ENCODE peak calls at places on chromosome 1, in five cellular contexts. One of them, this sample, is unnamed.

GRCh38 chr1:109193653-109194590 is 19.8 kb upstream of the SARS1 start:
- DNase-seq in astrocyte of the spinal cord: no peak
- DNase-seq in retinal pigment epithelial cell: no peak
- DNase-seq in cardiac fibroblast: no peak
- DNase-seq in lower leg skin: no peak
- DNase-seq in this sample: no peak

GRCh38 chr1:22920734-22921451 is 51.8 kb downstream of the LACTBL1 start:
- DNase-seq in cardiac fibroblast: no peak
- DNase-seq in retinal pigment epithelial cell: no peak
- DNase-seq in astrocyte of the spinal cord: no peak
- DNase-seq in lower leg skin: no peak
- DNase-seq in this sample: no peak

GRCh38 chr1:95232646-95233320 is 1.2 kb upstream of the RWDD3 start:
- DNase-seq in retinal pigment epithelial cell: no peak
- DNase-seq in lower leg skin: no peak
- DNase-seq in astrocyte of the spinal cord: no peak
- DNase-seq in cardiac fibroblast: peak
- DNase-seq in this sample: no peak

GRCh38 chr1:150813028-150813707 is 5.1 kb upstream of the CTSK start:
- DNase-seq in lower leg skin: peak
- DNase-seq in retinal pigment epithelial cell: no peak
- DNase-seq in astrocyte of the spinal cord: peak
- DNase-seq in cardiac fibroblast: peak
- DNase-seq in this sample: no peak

GRCh38 chr1:36093226-36093625 is 4.5 kb downstream of the ADPRS start:
- DNase-seq in lower leg skin: no peak
- DNase-seq in cardiac fibroblast: no peak
- DNase-seq in retinal pigment epithelial cell: no peak
- DNase-seq in astrocyte of the spinal cord: no peak
- DNase-seq in this sample: no peak

GRCh38 chr1:203676455-203676854 is 49.8 kb downstream of the ATP2B4 start:
- DNase-seq in cardiac fibroblast: no peak
- DNase-seq in astrocyte of the spinal cord: no peak
- DNase-seq in retinal pigment epithelial cell: no peak
- DNase-seq in lower leg skin: no peak
- DNase-seq in this sample: no peak

GRCh38 chr1:33860671-33861070 is 3.2 kb upstream of the HMGB4 start:
- DNase-seq in retinal pigment epithelial cell: no peak
- DNase-seq in cardiac fibroblast: no peak
- DNase-seq in astrocyte of the spinal cord: no peak
- DNase-seq in lower leg skin: no peak
- DNase-seq in this sample: no peak

GRCh38 chr1:201295346-201295745 is 12.0 kb downstream of the PKP1 start:
- DNase-seq in astrocyte of the spinal cord: no peak
- DNase-seq in lower leg skin: no peak
- DNase-seq in retinal pigment epithelial cell: no peak
- DNase-seq in cardiac fibroblast: no peak
- DNase-seq in this sample: no peak

GRCh38 chr1:11610629-11611180 is 43.5 kb downstream of the FBXO2 start:
- DNase-seq in cardiac fibroblast: no peak
- DNase-seq in lower leg skin: no peak
- DNase-seq in astrocyte of the spinal cord: no peak
- DNase-seq in retinal pigment epithelial cell: no peak
- DNase-seq in this sample: no peak

GRCh38 chr1:107547363-107548155 is 406.7 kb downstream of the NTNG1 start:
- DNase-seq in lower leg skin: no peak
- DNase-seq in astrocyte of the spinal cord: no peak
- DNase-seq in cardiac fibroblast: no peak
- DNase-seq in retinal pigment epithelial cell: no peak
- DNase-seq in this sample: no peak

GRCh38 chr1:9437931-9438330 is 101.3 kb upstream of the SLC25A33 start:
- DNase-seq in retinal pigment epithelial cell: no peak
- DNase-seq in lower leg skin: peak
- DNase-seq in astrocyte of the spinal cord: peak
- DNase-seq in cardiac fibroblast: peak
- DNase-seq in this sample: no peak

GRCh38 chr1:96364576-96364975 is 357.0 kb upstream of the PTBP2 start:
- DNase-seq in cardiac fibroblast: peak
- DNase-seq in retinal pigment epithelial cell: peak
- DNase-seq in lower leg skin: no peak
- DNase-seq in astrocyte of the spinal cord: peak
- DNase-seq in this sample: no peak

GRCh38 chr1:1183833-1184775 is 10.4 kb downstream of the TTLL10 start:
- DNase-seq in retinal pigment epithelial cell: no peak
- DNase-seq in cardiac fibroblast: no peak
- DNase-seq in lower leg skin: no peak
- DNase-seq in astrocyte of the spinal cord: no peak
- DNase-seq in this sample: no peak

GRCh38 chr1:56509713-56510641 is 69.4 kb downstream of the PLPP3 start:
- DNase-seq in lower leg skin: no peak
- DNase-seq in cardiac fibroblast: no peak
- DNase-seq in astrocyte of the spinal cord: no peak
- DNase-seq in retinal pigment epithelial cell: no peak
- DNase-seq in this sample: no peak

GRCh38 chr1:235946570-235946981 is 79.9 kb upstream of the LYST start:
- DNase-seq in retinal pigment epithelial cell: no peak
- DNase-seq in cardiac fibroblast: peak
- DNase-seq in lower leg skin: no peak
- DNase-seq in astrocyte of the spinal cord: peak
- DNase-seq in this sample: no peak

GRCh38 chr1:41673806-41674205 is 189.3 kb upstream of the EDN2 start:
- DNase-seq in astrocyte of the spinal cord: no peak
- DNase-seq in lower leg skin: peak
- DNase-seq in retinal pigment epithelial cell: no peak
- DNase-seq in cardiac fibroblast: no peak
- DNase-seq in this sample: no peak

GRCh38 chr1:97093742-97094141 is 372.2 kb downstream of the PTBP2 start:
- DNase-seq in astrocyte of the spinal cord: peak
- DNase-seq in cardiac fibroblast: peak
- DNase-seq in retinal pigment epithelial cell: no peak
- DNase-seq in lower leg skin: no peak
- DNase-seq in this sample: no peak

GRCh38 chr1:54403808-54404261 is 2.4 kb downstream of the SSBP3 start:
- DNase-seq in astrocyte of the spinal cord: peak
- DNase-seq in cardiac fibroblast: peak
- DNase-seq in retinal pigment epithelial cell: no peak
- DNase-seq in lower leg skin: no peak
- DNase-seq in this sample: no peak

GRCh38 chr1:222781251-222781650 is 33.6 kb upstream of the DISP1 start:
- DNase-seq in retinal pigment epithelial cell: no peak
- DNase-seq in lower leg skin: no peak
- DNase-seq in astrocyte of the spinal cord: no peak
- DNase-seq in cardiac fibroblast: no peak
- DNase-seq in this sample: no peak

DNA sequence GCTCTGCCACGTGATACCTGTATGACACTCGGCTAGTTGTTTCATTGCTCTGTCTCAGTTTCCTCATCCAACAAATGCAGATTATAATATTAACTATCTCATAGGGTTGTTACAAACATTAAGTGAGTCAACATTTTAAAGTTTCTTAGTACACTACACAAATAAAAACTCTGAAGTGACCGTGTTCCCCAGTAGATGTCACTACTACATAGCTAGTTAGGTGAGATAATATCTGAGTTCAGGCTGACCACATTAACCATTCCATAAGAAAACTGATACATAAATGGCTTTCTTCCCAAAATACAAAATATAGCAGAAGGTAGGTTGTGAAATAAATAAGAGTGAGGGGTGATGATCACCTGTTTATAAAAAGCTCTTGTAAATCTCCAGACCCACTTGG is 214.1 kb downstream of the NUF2 start:
- DNase-seq in lower leg skin: no peak
- DNase-seq in retinal pigment epithelial cell: peak
- DNase-seq in cardiac fibroblast: peak
- DNase-seq in astrocyte of the spinal cord: peak
- DNase-seq in this sample: no peak
- TF ChIP-seq CTCF in lower leg skin: no peak
- TF ChIP-seq CTCF in retinal pigment epithelial cell: peak
- TF ChIP-seq CTCF in cardiac fibroblast: peak
- TF ChIP-seq CTCF in astrocyte of the spinal cord: peak
- TF ChIP-seq CTCF in this sample: peak

GRCh38 chr1:57729181-57729580 is 305.3 kb upstream of the DAB1 start:
- DNase-seq in cardiac fibroblast: no peak
- DNase-seq in retinal pigment epithelial cell: no peak
- DNase-seq in astrocyte of the spinal cord: no peak
- DNase-seq in lower leg skin: no peak
- DNase-seq in this sample: no peak
- H3K4me3 ChIP-seq in cardiac fibroblast: no peak
- H3K4me3 ChIP-seq in retinal pigment epithelial cell: no peak
- H3K4me3 ChIP-seq in astrocyte of the spinal cord: no peak
- H3K4me3 ChIP-seq in lower leg skin: no peak
- H3K4me3 ChIP-seq in this sample: no peak

GRCh38 chr1:243946946-243947345 is 96.9 kb upstream of the AKT3 start:
- DNase-seq in astrocyte of the spinal cord: no peak
- DNase-seq in retinal pigment epithelial cell: no peak
- DNase-seq in cardiac fibroblast: peak
- DNase-seq in lower leg skin: no peak
- DNase-seq in this sample: no peak
- TF ChIP-seq CTCF in astrocyte of the spinal cord: peak
- TF ChIP-seq CTCF in retinal pigment epithelial cell: peak
- TF ChIP-seq CTCF in cardiac fibroblast: peak
- TF ChIP-seq CTCF in lower leg skin: no peak
- TF ChIP-seq CTCF in this sample: peak

GRCh38 chr1:209755926-209756607 is at the start of gene TRAF3IP3:
- DNase-seq in retinal pigment epithelial cell: no peak
- DNase-seq in astrocyte of the spinal cord: no peak
- DNase-seq in lower leg skin: no peak
- DNase-seq in cardiac fibroblast: no peak
- DNase-seq in this sample: no peak
- H3K4me3 ChIP-seq in retinal pigment epithelial cell: no peak
- H3K4me3 ChIP-seq in astrocyte of the spinal cord: no peak
- H3K4me3 ChIP-seq in lower leg skin: no peak
- H3K4me3 ChIP-seq in cardiac fibroblast: no peak
- H3K4me3 ChIP-seq in this sample: no peak

DNA sequence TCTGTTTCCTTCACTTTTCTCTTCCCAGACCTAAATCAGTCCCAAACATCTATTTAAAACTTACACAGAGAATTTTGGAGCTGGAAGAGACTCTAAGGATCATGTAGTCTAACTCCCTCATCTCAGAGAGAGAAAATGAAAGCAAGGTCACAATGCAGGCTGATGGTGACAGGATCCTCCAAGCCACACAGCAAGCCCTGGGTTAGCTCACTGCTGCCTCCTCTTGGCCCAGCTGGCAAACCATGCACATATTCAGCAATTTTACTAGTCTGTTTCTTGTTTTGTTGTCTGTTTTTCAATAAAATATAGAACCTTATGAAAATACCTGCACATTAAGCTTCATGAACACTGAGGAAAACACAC is 27.7 kb upstream of the LY9 start:
- DNase-seq in retinal pigment epithelial cell: no peak
- DNase-seq in lower leg skin: no peak
- DNase-seq in astrocyte of the spinal cord: no peak
- DNase-seq in cardiac fibroblast: peak
- DNase-seq in this sample: no peak
- TF ChIP-seq CTCF in retinal pigment epithelial cell: peak
- TF ChIP-seq CTCF in lower leg skin: no peak
- TF ChIP-seq CTCF in astrocyte of the spinal cord: no peak
- TF ChIP-seq CTCF in cardiac fibroblast: peak
- TF ChIP-seq CTCF in this sample: peak

DNA sequence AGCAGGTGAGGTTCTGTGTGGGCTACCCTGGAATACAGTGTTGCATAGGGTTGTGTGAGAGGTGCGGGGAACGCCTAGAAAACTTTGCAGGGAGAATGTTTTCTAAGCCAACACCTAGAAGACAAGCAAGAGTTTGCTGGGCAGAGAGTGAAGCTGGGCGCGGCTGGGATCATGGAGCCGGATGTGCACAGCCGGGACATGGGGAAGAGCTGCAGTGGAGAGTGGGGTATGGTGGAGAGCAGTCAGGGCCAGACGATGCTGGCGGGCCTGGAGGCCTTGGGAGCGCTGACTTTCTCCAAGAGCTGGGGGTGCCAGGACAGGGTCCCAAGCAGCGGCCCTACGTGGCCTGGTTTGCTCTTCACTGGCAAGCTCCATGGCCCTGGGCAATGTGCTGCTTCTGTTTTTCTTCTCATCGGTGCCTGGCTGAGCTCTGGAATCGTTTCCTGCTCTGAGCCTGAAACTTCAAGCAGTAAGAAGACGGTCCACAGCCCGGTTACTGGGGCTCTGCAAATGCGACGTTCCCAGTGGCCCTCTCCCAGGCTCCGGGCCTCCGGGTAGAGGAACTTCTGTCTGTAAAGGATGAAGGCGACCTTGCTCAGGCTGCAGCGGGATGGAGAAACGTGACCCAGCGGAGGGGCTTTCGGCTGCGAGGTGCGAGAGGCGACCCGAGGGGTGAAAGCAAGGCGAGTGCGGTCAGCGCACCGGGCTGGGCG is 51.9 kb upstream of the CD34 start:
- DNase-seq in retinal pigment epithelial cell: no peak
- DNase-seq in astrocyte of the spinal cord: peak
- DNase-seq in lower leg skin: peak
- DNase-seq in cardiac fibroblast: peak
- DNase-seq in this sample: no peak
- H3K4me3 ChIP-seq in retinal pigment epithelial cell: peak
- H3K4me3 ChIP-seq in astrocyte of the spinal cord: peak
- H3K4me3 ChIP-seq in lower leg skin: peak
- H3K4me3 ChIP-seq in cardiac fibroblast: peak
- H3K4me3 ChIP-seq in this sample: peak

GRCh38 chr1:15192916-15193550 is 39.5 kb downstream of the TMEM51 start:
- DNase-seq in retinal pigment epithelial cell: no peak
- DNase-seq in astrocyte of the spinal cord: no peak
- DNase-seq in lower leg skin: no peak
- DNase-seq in cardiac fibroblast: no peak
- DNase-seq in this sample: no peak
- TF ChIP-seq CTCF in retinal pigment epithelial cell: no peak
- TF ChIP-seq CTCF in astrocyte of the spinal cord: no peak
- TF ChIP-seq CTCF in lower leg skin: no peak
- TF ChIP-seq CTCF in cardiac fibroblast: no peak
- TF ChIP-seq CTCF in this sample: no peak

GRCh38 chr1:220269036-220269435 is 3.2 kb downstream of the RAB3GAP2 start:
- DNase-seq in cardiac fibroblast: no peak
- DNase-seq in lower leg skin: no peak
- DNase-seq in retinal pigment epithelial cell: no peak
- DNase-seq in astrocyte of the spinal cord: no peak
- DNase-seq in this sample: no peak
- H3K4me3 ChIP-seq in cardiac fibroblast: no peak
- H3K4me3 ChIP-seq in lower leg skin: no peak
- H3K4me3 ChIP-seq in retinal pigment epithelial cell: no peak
- H3K4me3 ChIP-seq in astrocyte of the spinal cord: no peak
- H3K4me3 ChIP-seq in this sample: no peak

GRCh38 chr1:214452152-214452806 is 99.1 kb downstream of the PTPN14 start:
- DNase-seq in retinal pigment epithelial cell: no peak
- DNase-seq in cardiac fibroblast: no peak
- DNase-seq in astrocyte of the spinal cord: no peak
- DNase-seq in lower leg skin: no peak
- DNase-seq in this sample: no peak
- TF ChIP-seq CTCF in retinal pigment epithelial cell: peak
- TF ChIP-seq CTCF in cardiac fibroblast: peak
- TF ChIP-seq CTCF in astrocyte of the spinal cord: no peak
- TF ChIP-seq CTCF in lower leg skin: no peak
- TF ChIP-seq CTCF in this sample: peak